ENCODE peak calls at places on chromosomes 16 and 17, in nine cellular contexts. S is foreskin fibroblast, O is psoas muscle, F is bronchial epithelial cell, I is A549, C is cardiac fibroblast, V is heart left ventricle, A is GM12865, J is H1. Z is an unnamed sample.

GRCh38 chr17:31008374-31009035 is 37.7 kb downstream of the RNF135 start:
- DNase-seq in S (peak), O (peak), F (peak), I (no peak), C (peak), V (peak), A (peak), J (peak), Z (peak)

GRCh38 chr17:65064452-65065019 is 8.0 kb upstream of the GNA13 start:
- DNase-seq in S (peak), O (no peak), F (peak), I (peak), C (peak), V (no peak), A (no peak), J (no peak), Z (peak)

GRCh38 chr16:78562650-78563049 is 463.2 kb downstream of the WWOX start:
- DNase-seq in S (no peak), O (no peak), F (no peak), I (no peak), C (no peak), V (no peak), A (no peak), J (no peak), Z (no peak)

GRCh38 chr17:40311575-40311974 is 2.6 kb downstream of the RARA start:
- DNase-seq in S (peak), O (peak), F (no peak), I (no peak), C (no peak), V (peak), A (no peak), J (no peak), Z (peak)

GRCh38 chr16:88356727-88357199 is 26.0 kb upstream of the ZNF469 start:
- DNase-seq in S (no peak), O (peak), F (no peak), I (no peak), C (no peak), V (peak), A (no peak), J (no peak), Z (no peak)

GRCh38 chr17:30203471-30203981 is 32.0 kb downstream of the SLC6A4 start:
- DNase-seq in S (no peak), O (no peak), F (no peak), I (no peak), C (no peak), V (no peak), A (peak), J (peak), Z (no peak)

GRCh38 chr17:13332207-13332606 is 269.5 kb downstream of the HS3ST3A1 start:
- DNase-seq in S (no peak), O (no peak), F (no peak), I (no peak), C (no peak), V (no peak), A (no peak), J (no peak), Z (no peak)

GRCh38 chr17:13398853-13399252 is 202.9 kb downstream of the HS3ST3A1 start:
- DNase-seq in S (no peak), O (no peak), F (no peak), I (no peak), C (no peak), V (no peak), A (no peak), J (no peak), Z (no peak)

GRCh38 chr17:57355090-57355859 is 99.0 kb downstream of the MSI2 start:
- DNase-seq in S (no peak), O (no peak), F (no peak), I (no peak), C (no peak), V (peak), A (peak), J (no peak), Z (no peak)

GRCh38 chr17:40540448-40540847 is 24.8 kb downstream of the CCR7 start:
- DNase-seq in S (no peak), O (no peak), F (no peak), I (no peak), C (no peak), V (peak), A (no peak), J (no peak), Z (no peak)

GRCh38 chr16:58099097-58099955 is 29.9 kb downstream of the CFAP20 start:
- DNase-seq in S (no peak), O (no peak), F (no peak), I (no peak), C (no peak), V (no peak), A (no peak), J (no peak), Z (no peak)

GRCh38 chr17:77597421-77598240 is 360.9 kb upstream of the TNRC6C start:
- DNase-seq in S (no peak), O (no peak), F (no peak), I (no peak), C (no peak), V (no peak), A (no peak), J (no peak), Z (no peak)

GRCh38 chr17:75499313-75500022 is 15.9 kb downstream of the CASKIN2 start:
- DNase-seq in S (no peak), O (no peak), F (no peak), I (no peak), C (no peak), V (no peak), A (no peak), J (no peak), Z (no peak)

GRCh38 chr17:75501378-75502071 is 13.8 kb downstream of the CASKIN2 start:
- DNase-seq in S (no peak), O (no peak), F (no peak), I (no peak), C (no peak), V (no peak), A (no peak), J (no peak), Z (no peak)

GRCh38 chr17:75502072-75502745 is 13.1 kb downstream of the CASKIN2 start:
- DNase-seq in S (no peak), O (no peak), F (no peak), I (no peak), C (no peak), V (no peak), A (no peak), J (no peak), Z (no peak)

GRCh38 chr17:75498726-75499213 is 16.6 kb downstream of the CASKIN2 start:
- DNase-seq in S (peak), O (peak), F (no peak), I (no peak), C (no peak), V (no peak), A (no peak), J (no peak), Z (no peak)

GRCh38 chr17:75500419-75501216 is 14.7 kb downstream of the CASKIN2 start:
- DNase-seq in S (no peak), O (no peak), F (no peak), I (no peak), C (no peak), V (no peak), A (no peak), J (no peak), Z (no peak)
- TF ChIP-seq CTCF in S (no peak), O (no peak), F (no peak), I (no peak), C (no peak), V (no peak), A (no peak), J (no peak), Z (no peak)

GRCh38 chr17:76137351-76138233 is 3.5 kb downstream of the FOXJ1 start:
- DNase-seq in S (no peak), O (peak), F (no peak), I (no peak), C (no peak), V (peak), A (no peak), J (no peak), Z (no peak)
- H3K4me3 ChIP-seq in S (no peak), O (no peak), F (no peak), I (no peak), C (no peak), V (no peak), A (no peak), J (peak), Z (no peak)

DNA sequence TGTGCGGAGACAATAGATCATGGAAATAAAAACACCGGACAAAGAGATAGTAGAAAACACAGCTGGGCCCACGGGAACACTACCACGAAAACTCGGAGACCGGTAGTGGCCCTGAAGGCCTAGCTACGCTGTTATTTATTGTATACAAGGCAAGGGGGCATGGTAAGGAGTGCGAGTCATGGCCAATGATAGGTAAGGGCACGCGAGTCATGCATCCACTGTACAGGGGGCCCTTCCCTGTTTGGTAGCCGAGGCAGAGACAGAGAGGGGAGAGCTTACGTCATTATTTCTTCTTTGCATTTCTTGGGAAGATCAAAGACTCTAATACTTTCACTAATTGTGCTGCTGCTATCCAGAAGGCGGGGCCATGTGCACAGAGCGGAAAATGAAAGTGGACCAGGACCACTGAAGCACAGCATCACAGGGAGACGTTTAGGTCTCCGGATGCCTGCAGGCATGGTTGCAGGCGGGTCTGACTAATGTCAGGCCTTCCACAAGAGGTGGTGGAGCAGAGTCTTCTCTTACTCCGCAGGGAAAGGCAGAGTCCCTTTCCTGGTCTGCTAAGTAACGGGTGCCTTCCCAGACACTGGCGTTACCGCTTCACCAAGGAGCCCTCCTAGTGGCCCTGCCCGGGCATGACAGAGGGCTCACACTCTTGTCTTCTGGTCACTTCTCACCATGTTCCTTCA is 74.4 kb upstream of the ARL4D start:
- DNase-seq in S (no peak), O (no peak), F (no peak), I (no peak), C (no peak), V (no peak), A (peak), J (no peak), Z (peak)
- TF ChIP-seq CTCF in S (no peak), O (peak), F (no peak), I (no peak), C (peak), V (no peak), A (peak), J (peak), Z (peak)

GRCh38 chr17:20924306-20924705 is 118.5 kb downstream of the USP22 start:
- DNase-seq in S (no peak), O (no peak), F (no peak), I (no peak), C (no peak), V (no peak), A (no peak), J (no peak), Z (no peak)

GRCh38 chr17:20920813-20921199 is 122.0 kb downstream of the USP22 start:
- DNase-seq in S (peak), O (no peak), F (peak), I (no peak), C (peak), V (no peak), A (no peak), J (no peak), Z (peak)

GRCh38 chr17:20925091-20925490 is 117.7 kb downstream of the USP22 start:
- DNase-seq in S (peak), O (no peak), F (peak), I (no peak), C (peak), V (no peak), A (no peak), J (no peak), Z (no peak)

GRCh38 chr17:20919990-20920812 is 122.6 kb downstream of the USP22 start:
- DNase-seq in S (no peak), O (no peak), F (no peak), I (no peak), C (no peak), V (no peak), A (no peak), J (no peak), Z (no peak)

GRCh38 chr17:20922128-20922670 is 120.6 kb downstream of the USP22 start:
- DNase-seq in S (peak), O (no peak), F (peak), I (no peak), C (peak), V (peak), A (no peak), J (no peak), Z (peak)
- H3K4me3 ChIP-seq in S (no peak), O (no peak), F (no peak), I (no peak), C (no peak), V (no peak), A (no peak), J (no peak), Z (no peak)